ENCODE peak calls at places on chromosome 6, in nine cellular contexts. One of them, this sample, is unnamed.

GRCh38 chr6:165244524-165245247 is 64.7 kb downstream of the C6orf118 start:
- DNase-seq in Peyer's patch: no peak
- DNase-seq in HCT116: no peak
- DNase-seq in K562: no peak
- DNase-seq in uterus: no peak
- DNase-seq in gastrocnemius medialis: no peak
- DNase-seq in ovary: no peak
- DNase-seq in lower leg skin: no peak
- DNase-seq in tibial nerve: no peak
- DNase-seq in this sample: no peak

GRCh38 chr6:53544500-53545308 is at the start of gene GCLC:
- DNase-seq in Peyer's patch: peak
- DNase-seq in HCT116: peak
- DNase-seq in K562: peak
- DNase-seq in uterus: peak
- DNase-seq in gastrocnemius medialis: peak
- DNase-seq in ovary: peak
- DNase-seq in lower leg skin: peak
- DNase-seq in tibial nerve: peak
- DNase-seq in this sample: peak

GRCh38 chr6:24666097-24666615 is 543 bp downstream of the TDP2 start:
- DNase-seq in Peyer's patch: peak
- DNase-seq in HCT116: no peak
- DNase-seq in K562: peak
- DNase-seq in uterus: no peak
- DNase-seq in gastrocnemius medialis: no peak
- DNase-seq in ovary: peak
- DNase-seq in lower leg skin: peak
- DNase-seq in tibial nerve: no peak
- DNase-seq in this sample: peak

GRCh38 chr6:25447570-25447929 is 168.4 kb downstream of the CARMIL1 start:
- DNase-seq in Peyer's patch: no peak
- DNase-seq in HCT116: no peak
- DNase-seq in K562: no peak
- DNase-seq in uterus: no peak
- DNase-seq in gastrocnemius medialis: no peak
- DNase-seq in ovary: no peak
- DNase-seq in lower leg skin: no peak
- DNase-seq in tibial nerve: no peak
- DNase-seq in this sample: no peak

GRCh38 chr6:53439556-53439955 is 90.8 kb upstream of the ELOVL5 start:
- DNase-seq in Peyer's patch: no peak
- DNase-seq in HCT116: no peak
- DNase-seq in K562: no peak
- DNase-seq in uterus: no peak
- DNase-seq in gastrocnemius medialis: no peak
- DNase-seq in ovary: no peak
- DNase-seq in lower leg skin: no peak
- DNase-seq in tibial nerve: no peak
- DNase-seq in this sample: no peak

GRCh38 chr6:1386310-1386709 is 3.1 kb upstream of the FOXF2 start:
- DNase-seq in Peyer's patch: no peak
- DNase-seq in HCT116: no peak
- DNase-seq in K562: no peak
- DNase-seq in uterus: no peak
- DNase-seq in gastrocnemius medialis: no peak
- DNase-seq in ovary: no peak
- DNase-seq in lower leg skin: no peak
- DNase-seq in tibial nerve: no peak
- DNase-seq in this sample: no peak

GRCh38 chr6:33886673-33887144 is 82.9 kb upstream of the MLN start:
- DNase-seq in Peyer's patch: no peak
- DNase-seq in HCT116: no peak
- DNase-seq in K562: no peak
- DNase-seq in uterus: peak
- DNase-seq in gastrocnemius medialis: peak
- DNase-seq in ovary: no peak
- DNase-seq in lower leg skin: no peak
- DNase-seq in tibial nerve: no peak
- DNase-seq in this sample: peak

GRCh38 chr6:31114970-31115849 is 610 bp downstream of the PSORS1C1 start:
- DNase-seq in Peyer's patch: no peak
- DNase-seq in HCT116: peak
- DNase-seq in K562: no peak
- DNase-seq in uterus: peak
- DNase-seq in gastrocnemius medialis: no peak
- DNase-seq in ovary: no peak
- DNase-seq in lower leg skin: no peak
- DNase-seq in tibial nerve: no peak
- DNase-seq in this sample: no peak

GRCh38 chr6:43977404-43978111 is 149.7 kb downstream of the MRPL14 start:
- DNase-seq in Peyer's patch: no peak
- DNase-seq in HCT116: no peak
- DNase-seq in K562: no peak
- DNase-seq in uterus: no peak
- DNase-seq in gastrocnemius medialis: no peak
- DNase-seq in ovary: no peak
- DNase-seq in lower leg skin: peak
- DNase-seq in tibial nerve: no peak
- DNase-seq in this sample: no peak

GRCh38 chr6:149190228-149190831 is 127.2 kb upstream of the TAB2 start:
- DNase-seq in Peyer's patch: peak
- DNase-seq in HCT116: no peak
- DNase-seq in K562: no peak
- DNase-seq in uterus: no peak
- DNase-seq in gastrocnemius medialis: no peak
- DNase-seq in ovary: no peak
- DNase-seq in lower leg skin: no peak
- DNase-seq in tibial nerve: peak
- DNase-seq in this sample: no peak

GRCh38 chr6:105810105-105810921 is 275.8 kb upstream of the PRDM1 start:
- DNase-seq in Peyer's patch: no peak
- DNase-seq in HCT116: peak
- DNase-seq in K562: peak
- DNase-seq in uterus: no peak
- DNase-seq in gastrocnemius medialis: peak
- DNase-seq in ovary: no peak
- DNase-seq in lower leg skin: no peak
- DNase-seq in tibial nerve: no peak
- DNase-seq in this sample: peak

GRCh38 chr6:29727637-29728036 is 4.4 kb downstream of the HLA-F start:
- DNase-seq in Peyer's patch: no peak
- DNase-seq in HCT116: no peak
- DNase-seq in K562: no peak
- DNase-seq in uterus: no peak
- DNase-seq in gastrocnemius medialis: no peak
- DNase-seq in ovary: no peak
- DNase-seq in lower leg skin: peak
- DNase-seq in tibial nerve: no peak
- DNase-seq in this sample: no peak

GRCh38 chr6:29724937-29725869 is 2.0 kb downstream of the HLA-F start:
- DNase-seq in Peyer's patch: no peak
- DNase-seq in HCT116: no peak
- DNase-seq in K562: no peak
- DNase-seq in uterus: no peak
- DNase-seq in gastrocnemius medialis: no peak
- DNase-seq in ovary: no peak
- DNase-seq in lower leg skin: peak
- DNase-seq in tibial nerve: no peak
- DNase-seq in this sample: no peak

GRCh38 chr6:29725981-29726380 is 2.7 kb downstream of the HLA-F start:
- DNase-seq in Peyer's patch: no peak
- DNase-seq in HCT116: no peak
- DNase-seq in K562: no peak
- DNase-seq in uterus: no peak
- DNase-seq in gastrocnemius medialis: no peak
- DNase-seq in ovary: no peak
- DNase-seq in lower leg skin: peak
- DNase-seq in tibial nerve: no peak
- DNase-seq in this sample: no peak

GRCh38 chr6:29728173-29728879 is 5.1 kb downstream of the HLA-F start:
- DNase-seq in Peyer's patch: no peak
- DNase-seq in HCT116: no peak
- DNase-seq in K562: no peak
- DNase-seq in uterus: no peak
- DNase-seq in gastrocnemius medialis: no peak
- DNase-seq in ovary: no peak
- DNase-seq in lower leg skin: peak
- DNase-seq in tibial nerve: no peak
- DNase-seq in this sample: no peak

DNA sequence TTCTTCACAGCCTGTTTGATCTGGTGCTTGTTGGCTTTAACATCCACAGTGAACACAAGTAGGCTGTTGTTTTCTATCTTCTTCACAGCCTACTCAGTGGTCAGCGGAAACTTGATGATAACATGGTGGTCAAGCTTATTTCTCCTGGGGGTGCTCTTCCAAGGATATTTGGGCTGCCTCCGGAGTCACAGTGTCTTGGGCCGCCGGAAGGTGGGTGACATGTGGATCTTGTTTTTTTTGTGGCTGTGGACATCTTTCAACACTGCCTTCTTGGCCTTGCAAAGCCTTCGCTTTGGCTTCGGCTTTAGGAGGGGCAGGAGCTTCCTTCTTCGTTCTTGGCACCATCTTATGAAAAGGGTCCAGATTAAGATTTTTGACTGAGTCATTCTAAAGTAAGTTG is 3.6 kb downstream of the HLA-F start:
- DNase-seq in Peyer's patch: no peak
- DNase-seq in HCT116: no peak
- DNase-seq in K562: no peak
- DNase-seq in uterus: no peak
- DNase-seq in gastrocnemius medialis: no peak
- DNase-seq in ovary: no peak
- DNase-seq in lower leg skin: peak
- DNase-seq in tibial nerve: no peak
- DNase-seq in this sample: no peak
- TF ChIP-seq POLR2A in Peyer's patch: no peak
- TF ChIP-seq POLR2A in HCT116: no peak
- TF ChIP-seq POLR2A in K562: no peak
- TF ChIP-seq POLR2A in uterus: no peak
- TF ChIP-seq POLR2A in gastrocnemius medialis: no peak
- TF ChIP-seq POLR2A in ovary: no peak
- TF ChIP-seq POLR2A in lower leg skin: no peak
- TF ChIP-seq POLR2A in tibial nerve: no peak
- TF ChIP-seq POLR2A in this sample: no peak

DNA sequence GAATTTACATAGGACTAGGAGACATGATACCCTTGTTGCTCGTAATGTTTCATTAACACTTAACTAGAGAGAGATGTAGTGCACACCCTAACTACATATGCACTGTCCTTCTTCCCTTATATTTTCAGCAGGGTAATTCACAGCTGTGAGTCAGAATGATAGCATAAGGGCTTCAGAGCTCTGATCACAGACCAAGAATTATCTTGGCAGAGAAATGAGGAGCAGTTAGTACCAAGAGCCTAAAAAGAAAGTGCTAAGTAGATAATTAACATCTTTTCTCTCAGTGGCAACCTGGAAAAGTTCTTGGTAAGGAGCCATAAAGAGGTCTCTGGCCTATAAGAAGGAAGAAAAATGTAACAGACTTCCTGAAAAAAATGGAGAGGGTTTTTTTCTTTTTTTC is 35.8 kb downstream of the GRIK2 start:
- DNase-seq in Peyer's patch: no peak
- DNase-seq in HCT116: no peak
- DNase-seq in K562: no peak
- DNase-seq in uterus: no peak
- DNase-seq in gastrocnemius medialis: no peak
- DNase-seq in ovary: no peak
- DNase-seq in lower leg skin: no peak
- DNase-seq in tibial nerve: no peak
- DNase-seq in this sample: no peak
- TF ChIP-seq POLR2A in Peyer's patch: no peak
- TF ChIP-seq POLR2A in HCT116: no peak
- TF ChIP-seq POLR2A in K562: no peak
- TF ChIP-seq POLR2A in uterus: no peak
- TF ChIP-seq POLR2A in gastrocnemius medialis: no peak
- TF ChIP-seq POLR2A in ovary: no peak
- TF ChIP-seq POLR2A in lower leg skin: no peak
- TF ChIP-seq POLR2A in tibial nerve: no peak
- TF ChIP-seq POLR2A in this sample: no peak

GRCh38 chr6:3231213-3232016 is 4.0 kb upstream of the TUBB2B start:
- DNase-seq in Peyer's patch: peak
- DNase-seq in HCT116: no peak
- DNase-seq in K562: no peak
- DNase-seq in uterus: peak
- DNase-seq in gastrocnemius medialis: peak
- DNase-seq in ovary: peak
- DNase-seq in lower leg skin: peak
- DNase-seq in tibial nerve: peak
- DNase-seq in this sample: peak
- TF ChIP-seq POLR2A in Peyer's patch: no peak
- TF ChIP-seq POLR2A in HCT116: no peak
- TF ChIP-seq POLR2A in K562: no peak
- TF ChIP-seq POLR2A in uterus: peak
- TF ChIP-seq POLR2A in gastrocnemius medialis: no peak
- TF ChIP-seq POLR2A in ovary: peak
- TF ChIP-seq POLR2A in lower leg skin: no peak
- TF ChIP-seq POLR2A in tibial nerve: peak
- TF ChIP-seq POLR2A in this sample: peak

GRCh38 chr6:167214216-167214615 is 56.4 kb upstream of the GPR31 start:
- DNase-seq in Peyer's patch: no peak
- DNase-seq in HCT116: no peak
- DNase-seq in K562: no peak
- DNase-seq in uterus: no peak
- DNase-seq in gastrocnemius medialis: no peak
- DNase-seq in ovary: no peak
- DNase-seq in lower leg skin: peak
- DNase-seq in tibial nerve: no peak
- DNase-seq in this sample: no peak

GRCh38 chr6:167225903-167226508 is 65.1 kb upstream of the UNC93A start:
- DNase-seq in Peyer's patch: no peak
- DNase-seq in HCT116: no peak
- DNase-seq in K562: no peak
- DNase-seq in uterus: no peak
- DNase-seq in gastrocnemius medialis: no peak
- DNase-seq in ovary: no peak
- DNase-seq in lower leg skin: peak
- DNase-seq in tibial nerve: no peak
- DNase-seq in this sample: no peak

GRCh38 chr6:167221408-167222201 is 63.8 kb upstream of the GPR31 start:
- DNase-seq in Peyer's patch: no peak
- DNase-seq in HCT116: no peak
- DNase-seq in K562: no peak
- DNase-seq in uterus: no peak
- DNase-seq in gastrocnemius medialis: no peak
- DNase-seq in ovary: no peak
- DNase-seq in lower leg skin: peak
- DNase-seq in tibial nerve: no peak
- DNase-seq in this sample: no peak

DNA sequence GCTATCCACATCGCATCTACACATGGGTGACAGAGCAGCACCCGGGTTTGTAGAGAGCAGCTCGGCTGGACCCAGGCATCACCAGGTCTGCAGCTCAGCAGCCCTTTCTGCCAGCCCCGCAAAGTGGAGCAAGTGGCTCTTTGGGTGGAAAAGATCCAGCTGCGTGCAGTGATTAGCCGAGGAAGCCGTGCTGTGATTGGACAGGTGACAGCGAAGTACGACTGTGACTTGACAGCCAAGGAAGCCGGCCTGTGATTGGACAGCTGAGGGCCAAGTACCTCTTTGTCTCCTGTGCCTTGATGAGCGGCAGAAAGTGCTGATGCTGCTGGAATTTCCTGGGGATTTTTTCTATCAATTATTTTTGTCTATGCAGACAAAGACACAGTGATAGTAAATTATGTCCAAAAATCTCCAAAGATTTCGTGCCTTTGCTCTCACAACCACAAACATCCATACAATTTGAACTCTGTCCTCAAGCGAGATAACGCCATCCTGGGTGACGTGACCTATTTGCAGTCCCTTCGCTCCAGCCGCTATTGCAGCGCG is 62.3 kb upstream of the GPR31 start:
- DNase-seq in Peyer's patch: no peak
- DNase-seq in HCT116: no peak
- DNase-seq in K562: no peak
- DNase-seq in uterus: no peak
- DNase-seq in gastrocnemius medialis: no peak
- DNase-seq in ovary: no peak
- DNase-seq in lower leg skin: peak
- DNase-seq in tibial nerve: no peak
- DNase-seq in this sample: no peak
- TF ChIP-seq POLR2A in Peyer's patch: no peak
- TF ChIP-seq POLR2A in HCT116: no peak
- TF ChIP-seq POLR2A in K562: no peak
- TF ChIP-seq POLR2A in uterus: no peak
- TF ChIP-seq POLR2A in gastrocnemius medialis: no peak
- TF ChIP-seq POLR2A in ovary: no peak
- TF ChIP-seq POLR2A in lower leg skin: no peak
- TF ChIP-seq POLR2A in tibial nerve: no peak
- TF ChIP-seq POLR2A in this sample: no peak

This sample was measured in H54.